ENCODE peak calls at places on chromosome 13, in five cellular contexts. A is PC-3, W is AG08396, O is DMS79, K is OCI-M1. Z is an unnamed sample.

GRCh38 chr13:106690779-106691178 is 122.8 kb upstream of the ARGLU1 start:
- DNase-seq in A (no peak), W (no peak), O (no peak), K (no peak), Z (no peak)

GRCh38 chr13:101231751-101232428 is 184.4 kb downstream of the NALCN start:
- DNase-seq in A (no peak), W (no peak), O (no peak), K (no peak), Z (peak)

GRCh38 chr13:78689011-78689410 is 30.1 kb upstream of the OBI1 start:
- DNase-seq in A (peak), W (no peak), O (no peak), K (no peak), Z (no peak)

GRCh38 chr13:22665531-22665930 is 515.2 kb upstream of the SGCG start:
- DNase-seq in A (peak), W (no peak), O (no peak), K (no peak), Z (no peak)

GRCh38 chr13:52739468-52740071 is at the start of gene CNMD:
- DNase-seq in A (no peak), W (no peak), O (no peak), K (no peak), Z (no peak)

GRCh38 chr13:64928704-64929499 is 2301.2 kb downstream of the PCDH9 start:
- DNase-seq in A (peak), W (no peak), O (no peak), K (peak), Z (peak)

GRCh38 chr13:91154954-91155353 is 192.5 kb upstream of the MIR17HG start:
- DNase-seq in A (no peak), W (no peak), O (no peak), K (peak), Z (no peak)

GRCh38 chr13:59356607-59357006 is 807.1 kb downstream of the DIAPH3 start:
- DNase-seq in A (no peak), W (peak), O (no peak), K (peak), Z (no peak)

GRCh38 chr13:35157143-35157755 is 215.2 kb downstream of the NBEA start:
- DNase-seq in A (peak), W (peak), O (no peak), K (peak), Z (peak)

GRCh38 chr13:29523199-29523931 is 72.1 kb downstream of the SLC7A1 start:
- DNase-seq in A (no peak), W (no peak), O (no peak), K (no peak), Z (no peak)

GRCh38 chr13:95559100-95559499 is 6.6 kb downstream of the CLDN10 start:
- DNase-seq in A (peak), W (no peak), O (no peak), K (no peak), Z (no peak)

GRCh38 chr13:44305845-44306244 is 67.8 kb upstream of the SERP2 start:
- DNase-seq in A (peak), W (no peak), O (no peak), K (no peak), Z (peak)

GRCh38 chr13:35014606-35015005 is 72.5 kb downstream of the NBEA start:
- DNase-seq in A (no peak), W (no peak), O (no peak), K (no peak), Z (no peak)

GRCh38 chr13:28819046-28819747 is 942 bp upstream of the MTUS2 start:
- DNase-seq in A (peak), W (peak), O (no peak), K (no peak), Z (peak)

GRCh38 chr13:109803822-109804221 is 17.4 kb upstream of the IRS2 start:
- DNase-seq in A (peak), W (no peak), O (no peak), K (no peak), Z (peak)

GRCh38 chr13:113489171-113489548 is 1.4 kb downstream of the DCUN1D2 start:
- DNase-seq in A (peak), W (no peak), O (no peak), K (no peak), Z (peak)

GRCh38 chr13:31982540-31982939 is 49.0 kb upstream of the FRY start:
- DNase-seq in A (peak), W (peak), O (peak), K (peak), Z (peak)